ENCODE peak calls at places on chromosome 9, in six cellular contexts. V is breast epithelium; U is CD8-positive, alpha-beta T cell; W is PC-3; I is IMR-90; A is left ventricle myocardium inferior. B is an unnamed sample. For H3K4me1 and H3K27me3, the result is how much of the 10 kb centered on the place peaks cover.

GRCh38 chr9:95131023-95131943 is 186.2 kb downstream of the FANCC start:
- DNase-seq in W (peak), I (peak), V (no peak), A (peak), U (peak), B (no peak)

GRCh38 chr9:76996700-76997099 is 22.8 kb upstream of the FOXB2 start:
- DNase-seq in W (peak), U (no peak), A (peak), I (peak), V (no peak), B (no peak)

GRCh38 chr9:136059851-136060670 is 35.0 kb downstream of the NACC2 start:
- DNase-seq in U (peak), V (no peak), I (peak), A (peak), W (no peak), B (no peak)

GRCh38 chr9:121324755-121325154 is 45.3 kb downstream of the STOM start:
- DNase-seq in U (no peak), W (no peak), A (no peak), V (no peak), I (no peak), B (no peak)

GRCh38 chr9:95057121-95057520 is 260.4 kb downstream of the FANCC start:
- DNase-seq in A (no peak), W (no peak), I (peak), U (no peak), V (peak), B (no peak)

GRCh38 chr9:76298497-76299144 is 95.6 kb downstream of the RFK start:
- DNase-seq in U (no peak), W (no peak), A (no peak), V (no peak), I (no peak), B (no peak)

GRCh38 chr9:88757406-88758010 is 222.5 kb downstream of the NXNL2 start:
- DNase-seq in W (no peak), U (no peak), I (peak), A (no peak), V (no peak), B (no peak)

GRCh38 chr9:79611091-79611614 is 39.4 kb downstream of the TLE4 start:
- DNase-seq in U (no peak), W (peak), I (peak), V (no peak), A (no peak), B (no peak)

GRCh38 chr9:136964171-136964689 is 12.2 kb downstream of the LCN12 start:
- DNase-seq in V (no peak), U (no peak), A (no peak), I (no peak), W (peak), B (no peak)

GRCh38 chr9:15231788-15232635 is 75.0 kb downstream of the TTC39B start:
- DNase-seq in I (no peak), A (no peak), U (no peak), V (no peak), W (peak), B (no peak)

GRCh38 chr9:61669352-61669751 is 479.5 kb downstream of the SPATA31A7 start:
- DNase-seq in W (no peak), I (no peak), U (no peak), A (no peak), V (no peak), B (no peak)

GRCh38 chr9:76512826-76513225 is 53.8 kb downstream of the GCNT1 start:
- DNase-seq in V (no peak), W (no peak), U (no peak), A (no peak), I (peak), B (no peak)

GRCh38 chr9:93598647-93599241 is 22.4 kb downstream of the PHF2 start:
- DNase-seq in A (no peak), V (no peak), W (no peak), I (no peak), U (peak), B (no peak)

GRCh38 chr9:90795879-90796317 is 5.7 kb upstream of the SYK start:
- DNase-seq in W (no peak), U (no peak), I (no peak), V (no peak), A (no peak), B (no peak)

GRCh38 chr9:86464242-86464641 is 110.0 kb upstream of the TUT7 start:
- DNase-seq in U (no peak), A (no peak), I (no peak), W (no peak), V (no peak), B (no peak)

GRCh38 chr9:114454652-114455051 is 50.6 kb downstream of the WHRN start:
- DNase-seq in V (no peak), A (no peak), U (no peak), W (no peak), I (no peak), B (no peak)

GRCh38 chr9:75903785-75904360 is 13.4 kb downstream of the PCSK5 start:
- DNase-seq in U (no peak), A (no peak), I (peak), W (no peak), V (no peak), B (peak)

GRCh38 chr9:117448066-117448465 is 33.2 kb upstream of the ASTN2 start:
- DNase-seq in V (no peak), A (no peak), U (no peak), W (no peak), I (no peak), B (no peak)

GRCh38 chr9:136372561-136373299 is 739 bp downstream of the CARD9 start:
- DNase-seq in A (peak), I (peak), V (peak), W (peak), U (no peak), B (no peak)

GRCh38 chr9:123763910-123764588 is 165.9 kb downstream of the DENND1A start:
- DNase-seq in U (no peak), A (no peak), I (peak), V (no peak), W (no peak), B (no peak)

GRCh38 chr9:98551511-98552286 is 157.0 kb downstream of the GABBR2 start:
- DNase-seq in V (peak), U (no peak), A (no peak), W (peak), I (peak), B (no peak)

GRCh38 chr9:24257726-24258125 is 288.0 kb downstream of the IZUMO3 start:
- DNase-seq in A (no peak), I (no peak), W (peak), U (no peak), V (no peak), B (no peak)

GRCh38 chr9:93679536-93680444 is 103.4 kb downstream of the PHF2 start:
- DNase-seq in W (no peak), I (no peak), V (no peak), A (peak), U (no peak), B (no peak)

GRCh38 chr9:90127923-90128322 is 514.7 kb downstream of the DIRAS2 start:
- DNase-seq in W (no peak), U (no peak), V (no peak), I (no peak), A (peak), B (no peak)

GRCh38 chr9:26228273-26228672 is 550.0 kb upstream of the TUSC1 start:
- DNase-seq in I (peak), V (no peak), A (no peak), U (no peak), W (no peak), B (no peak)

GRCh38 chr9:34987160-34988040 is 2.1 kb upstream of the DNAJB5 start:
- DNase-seq in W (no peak), V (no peak), I (no peak), U (no peak), A (no peak), B (no peak)

GRCh38 chr9:118829334-118829733 is 539.9 kb downstream of the BRINP1 start:
- DNase-seq in I (no peak), A (no peak), W (no peak), V (no peak), U (no peak), B (no peak)

GRCh38 chr9:91156451-91157234 is 205.1 kb downstream of the AUH start:
- DNase-seq in A (no peak), I (no peak), W (no peak), V (no peak), U (no peak), B (no peak)

GRCh38 chr9:135515541-135515951 is 5.7 kb upstream of the LCN1 start:
- DNase-seq in I (no peak), V (no peak), A (no peak), W (no peak), U (no peak), B (no peak)

GRCh38 chr9:132150256-132150655 is 11.6 kb upstream of the NTNG2 start:
- DNase-seq in W (no peak), A (no peak), U (no peak), I (no peak), V (no peak), B (no peak)

GRCh38 chr9:126613656-126614055 is at the start of gene LMX1B:
- DNase-seq in W (no peak), U (no peak), V (peak), I (peak), A (peak), B (no peak)

GRCh38 chr9:135085830-135086546 is 1.5 kb upstream of the OLFM1 start:
- DNase-seq in U (no peak), V (peak), W (peak), I (peak), A (peak), B (peak)

GRCh38 chr9:111197251-111197650 is 132.8 kb downstream of the OR2K2 start:
- DNase-seq in W (no peak), U (no peak), I (no peak), A (no peak), V (no peak), B (no peak)

GRCh38 chr9:72315089-72315509 is 49.9 kb downstream of the ZFAND5 start:
- DNase-seq in V (peak), A (peak), W (peak), I (peak), U (no peak), B (no peak)

GRCh38 chr9:72534931-72535330 is 13.5 kb downstream of the TMC1 start:
- DNase-seq in A (no peak), U (no peak), I (peak), W (no peak), V (no peak), B (no peak)

GRCh38 chr9:20744046-20744630 is 60.1 kb downstream of the FOCAD start:
- DNase-seq in V (no peak), W (no peak), I (no peak), A (no peak), U (no peak), B (no peak)

GRCh38 chr9:33921967-33922895 is 105.3 kb downstream of the UBE2R2 start:
- DNase-seq in V (no peak), I (no peak), A (no peak), W (peak), U (no peak), B (no peak)

GRCh38 chr9:124038790-124039633 is 27.4 kb downstream of the LHX2 start:
- DNase-seq in U (no peak), V (no peak), I (no peak), W (no peak), A (no peak), B (no peak)

GRCh38 chr9:3477236-3477834 is 48.5 kb downstream of the RFX3 start:
- DNase-seq in U (no peak), I (no peak), A (no peak), V (no peak), W (no peak), B (no peak)
- H3K4me1 ChIP-seq in U (under half), I (under half), A (under half), V (under half), W (under half), B (under half)

GRCh38 chr9:87537625-87538024 is 40.0 kb downstream of the DAPK1 start:
- DNase-seq in U (no peak), V (no peak), W (no peak), A (no peak), I (no peak), B (no peak)
- H3K4me3 ChIP-seq in U (no peak), V (no peak), W (no peak), A (no peak), I (no peak), B (no peak)

GRCh38 chr9:129673602-129674001 is 8.2 kb downstream of the PRRX2 start:
- DNase-seq in I (no peak), A (no peak), V (no peak), U (no peak), W (no peak), B (no peak)
- H3K27me3 ChIP-seq in I (under half), A (half or more), V (under half), U (under half), W (under half), B (under half)

DNA sequence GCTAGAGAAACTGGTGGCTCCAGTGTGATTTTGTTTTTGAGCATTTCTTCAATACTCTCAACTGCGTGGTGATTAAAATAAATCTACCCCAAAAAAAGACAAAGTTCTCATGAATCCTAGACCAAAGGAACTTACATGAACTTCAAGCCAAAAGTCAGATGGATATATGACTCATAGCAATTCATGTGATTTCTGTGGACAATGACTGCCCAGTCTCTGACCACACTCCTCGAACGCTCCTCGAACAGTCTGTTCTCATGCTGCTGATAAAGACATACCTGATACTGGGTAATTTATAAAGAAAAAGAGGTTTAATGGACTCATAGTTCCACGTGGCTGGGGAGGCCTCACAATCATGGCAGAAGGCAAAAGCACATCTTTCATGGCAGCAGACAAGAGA is 46.4 kb upstream of the CEP78 start:
- DNase-seq in U (no peak), I (no peak), V (no peak), A (no peak), W (no peak), B (no peak)
- H3K4me1 ChIP-seq in U (under half), I (under half), V (under half), A (under half), W (under half), B (under half)

GRCh38 chr9:37399336-37399735 is 23.2 kb upstream of the GRHPR start:
- DNase-seq in A (no peak), I (no peak), W (no peak), V (no peak), U (no peak), B (no peak)
- H3K4me3 ChIP-seq in A (no peak), I (no peak), W (no peak), V (no peak), U (no peak), B (no peak)

GRCh38 chr9:133665535-133665934 is 29.4 kb downstream of the DBH start:
- DNase-seq in V (no peak), W (no peak), U (no peak), A (no peak), I (no peak), B (no peak)

GRCh38 chr9:133664651-133665050 is 28.5 kb downstream of the DBH start:
- DNase-seq in W (no peak), U (no peak), A (no peak), I (no peak), V (no peak), B (no peak)

GRCh38 chr9:133661846-133662636 is 25.9 kb downstream of the DBH start:
- DNase-seq in W (no peak), I (no peak), V (no peak), A (no peak), U (no peak), B (no peak)

GRCh38 chr9:133665096-133665495 is 28.9 kb downstream of the DBH start:
- DNase-seq in V (no peak), A (no peak), I (no peak), U (no peak), W (no peak), B (no peak)

GRCh38 chr9:133664173-133664572 is 28.0 kb downstream of the DBH start:
- DNase-seq in W (no peak), V (no peak), A (no peak), I (no peak), U (peak), B (no peak)
- H3K27me3 ChIP-seq in W (under half), V (under half), A (half or more), I (under half), U (under half), B (under half)

GRCh38 chr9:16266648-16267276 is 603.7 kb downstream of the BNC2 start:
- DNase-seq in U (no peak), I (no peak), W (peak), A (no peak), V (no peak), B (no peak)
- H3K4me1 ChIP-seq in U (under half), I (under half), W (under half), A (under half), V (under half), B (under half)

DNA sequence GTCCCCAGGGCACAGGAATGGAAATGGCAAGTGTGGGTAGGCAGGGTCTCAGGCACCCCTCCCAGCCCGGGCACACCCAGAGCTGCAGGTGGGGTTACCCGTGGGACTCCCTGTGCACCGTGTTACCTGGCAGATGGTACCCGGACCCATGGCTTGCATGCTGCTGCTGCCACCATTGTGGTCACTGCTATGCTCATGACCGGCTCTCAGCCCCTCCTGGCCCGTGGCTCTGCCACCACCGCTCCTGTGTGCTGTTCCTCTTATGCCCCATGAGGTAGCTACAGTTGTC is 21.7 kb upstream of the HMCN2 start:
- DNase-seq in W (no peak), A (no peak), V (no peak), U (no peak), I (no peak), B (no peak)
- H3K4me3 ChIP-seq in W (no peak), A (no peak), V (no peak), U (no peak), I (no peak), B (no peak)